ENCODE peak calls at places on chromosomes 13 and 19, in four cellular contexts. V is uterus, Q is colonic mucosa, H is OCI-LY7. U is an unnamed sample.

GRCh38 chr19:3208317-3209207 is 15.9 kb upstream of the CELF5 start:
- DNase-seq in V (no peak), Q (no peak), H (no peak), U (no peak)

GRCh38 chr13:112911285-112911701 is 57.7 kb upstream of the MCF2L start:
- DNase-seq in V (no peak), Q (no peak), H (no peak), U (no peak)

GRCh38 chr19:8887364-8887763 is 55.2 kb downstream of the MBD3L1 start:
- DNase-seq in V (no peak), Q (no peak), H (no peak), U (no peak)

GRCh38 chr13:41915096-41915495 is 45.8 kb downstream of the VWA8 start:
- DNase-seq in V (no peak), Q (no peak), H (no peak), U (no peak)

GRCh38 chr19:5352229-5352763 is 11.7 kb upstream of the PTPRS start:
- DNase-seq in V (no peak), Q (no peak), H (no peak), U (no peak)

GRCh38 chr13:39215971-39216370 is 177.7 kb downstream of the NHLRC3 start:
- DNase-seq in V (no peak), Q (no peak), H (no peak), U (no peak)

GRCh38 chr19:41064974-41065569 is 23.2 kb upstream of the CYP2A13 start:
- DNase-seq in V (no peak), Q (peak; percentile 19), H (peak; percentile 17), U (peak; percentile 26)

GRCh38 chr13:66887088-66887487 is 343.0 kb downstream of the PCDH9 start:
- DNase-seq in V (no peak), Q (no peak), H (peak; percentile 89), U (no peak)

GRCh38 chr13:59963383-59963782 is 200.3 kb downstream of the DIAPH3 start:
- DNase-seq in V (no peak), Q (no peak), H (no peak), U (no peak)

GRCh38 chr19:41883463-41883820 is 458 bp downstream of the ARHGEF1 start:
- DNase-seq in V (no peak), Q (no peak), H (no peak), U (no peak)

GRCh38 chr13:59680429-59681024 is 483.2 kb downstream of the DIAPH3 start:
- DNase-seq in V (no peak), Q (no peak), H (peak; percentile 39), U (peak; percentile 37)

GRCh38 chr13:82772802-82773201 is 1109.5 kb downstream of the SLITRK1 start:
- DNase-seq in V (no peak), Q (no peak), H (no peak), U (no peak)

GRCh38 chr19:41957838-41958366 is 1.2 kb downstream of the RABAC1 start:
- DNase-seq in V (peak; percentile 59), Q (peak; percentile 87), H (peak; percentile 80), U (peak; percentile 86)

GRCh38 chr19:2695288-2695866 is 7.1 kb downstream of the GNG7 start:
- DNase-seq in V (no peak), Q (no peak), H (no peak), U (no peak)

GRCh38 chr19:8827277-8827676 is 4.8 kb downstream of the ZNF558 start:
- DNase-seq in V (no peak), Q (no peak), H (no peak), U (no peak)

GRCh38 chr13:92573467-92574057 is 653.0 kb upstream of the GPC6 start:
- DNase-seq in V (no peak), Q (no peak), H (no peak), U (peak; percentile 59)

GRCh38 chr13:24624801-24625231 is 55.4 kb upstream of the ATP12A start:
- DNase-seq in V (no peak), Q (no peak), H (no peak), U (no peak)

GRCh38 chr19:4542896-4543351 is 3.1 kb upstream of the LRG1 start:
- DNase-seq in V (no peak), Q (no peak), H (no peak), U (no peak)

GRCh38 chr13:95948646-95949045 is 104.6 kb downstream of the UGGT2 start:
- DNase-seq in V (no peak), Q (no peak), H (no peak), U (no peak)

GRCh38 chr13:42396501-42396900 is 124.5 kb downstream of the AKAP11 start:
- DNase-seq in V (no peak), Q (no peak), H (no peak), U (peak; percentile 87)

GRCh38 chr19:30428856-30429255 is 56.7 kb downstream of the ZNF536 start:
- DNase-seq in V (no peak), Q (no peak), H (no peak), U (no peak)

GRCh38 chr13:42487221-42487620 is 86.7 kb upstream of the TNFSF11 start:
- DNase-seq in V (no peak), Q (no peak), H (no peak), U (no peak)

GRCh38 chr13:98405690-98406344 is 171.1 kb downstream of the STK24 start:
- DNase-seq in V (no peak), Q (no peak), H (no peak), U (no peak)

GRCh38 chr19:37361994-37362393 is 8.9 kb upstream of the ZNF527 start:
- DNase-seq in V (no peak), Q (no peak), H (no peak), U (no peak)

DNA sequence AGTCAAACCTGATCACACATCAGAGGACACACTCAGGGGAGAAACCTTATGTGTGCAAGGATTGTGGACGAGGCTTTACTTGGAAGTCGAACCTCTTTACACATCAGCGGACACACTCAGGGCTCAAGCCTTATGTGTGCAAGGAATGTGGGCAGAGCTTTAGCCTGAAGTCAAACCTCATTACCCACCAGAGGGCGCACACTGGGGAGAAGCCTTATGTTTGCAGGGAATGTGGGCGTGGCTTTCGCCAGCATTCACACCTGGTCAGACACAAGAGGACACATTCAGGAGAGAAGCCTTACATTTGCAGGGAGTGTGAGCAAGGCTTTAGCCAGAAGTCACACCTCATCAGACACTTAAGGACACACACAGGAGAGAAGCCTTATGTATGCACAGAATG is 8.2 kb upstream of the ZNF527 start:
- DNase-seq in V (no peak), Q (no peak), H (peak; percentile 37), U (no peak)
- TF ChIP-seq CTCF in V (no peak), Q (no peak), H (peak; percentile 58), U (no peak)

DNA sequence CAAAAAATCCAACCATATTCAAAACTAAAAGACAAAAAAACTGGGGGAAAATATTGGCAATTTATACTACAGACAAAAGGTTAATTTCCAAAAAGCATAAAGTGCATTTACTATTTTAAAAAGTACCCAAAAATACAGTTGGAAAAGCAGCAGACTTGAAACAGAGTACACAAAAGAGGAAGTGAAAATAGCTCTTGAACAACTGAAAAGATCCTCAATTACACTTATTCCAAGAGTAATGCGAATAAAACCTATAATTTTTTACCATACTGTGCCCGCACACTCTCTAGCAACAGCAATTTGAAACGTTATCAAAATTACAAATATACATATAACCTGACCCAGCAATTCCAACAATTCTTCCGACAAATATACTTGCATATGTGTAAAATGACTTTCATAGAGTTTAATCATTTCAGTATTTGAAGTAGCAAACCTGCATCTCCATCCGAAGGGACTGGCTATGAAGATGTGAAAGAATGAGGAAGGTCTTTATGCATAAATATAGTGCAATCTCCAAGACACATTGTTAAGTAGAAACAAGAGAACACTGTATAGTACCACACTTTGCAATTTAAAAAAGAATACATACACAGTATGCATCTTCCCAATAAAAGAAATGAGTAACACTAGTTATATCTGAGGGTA is 25.4 kb downstream of the ALG5 start:
- DNase-seq in V (no peak), Q (no peak), H (peak; percentile 58), U (peak; percentile 8)
- H3K4me3 ChIP-seq in V (no peak overlapping the region), Q (no peak overlapping the region), H (peak overlapping the region; percentile 22), U (no peak overlapping the region)

DNA sequence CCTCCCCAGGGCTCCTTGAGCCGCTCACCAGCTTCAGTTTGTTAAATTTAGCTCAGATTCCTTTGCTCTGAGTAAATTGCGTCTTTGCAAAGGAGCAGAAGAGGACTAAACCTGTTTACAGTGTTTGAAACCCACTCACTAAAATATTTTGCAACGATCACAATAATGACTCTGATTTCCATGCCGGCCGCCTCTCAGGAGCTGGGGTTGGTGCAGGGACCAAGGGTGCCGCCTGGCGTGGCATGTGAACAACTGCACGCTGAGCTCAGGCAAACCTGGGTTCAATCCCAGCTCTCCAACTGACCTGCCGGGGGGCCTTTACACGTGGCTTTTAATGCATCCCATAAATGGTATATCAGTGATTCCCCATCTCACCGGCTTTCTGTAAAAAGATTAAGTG is 68.7 kb upstream of the CACNA1A start:
- DNase-seq in V (no peak), Q (no peak), H (peak; percentile 8), U (no peak)
- TF ChIP-seq CTCF in V (no peak), Q (no peak), H (peak; percentile 47), U (peak; percentile 7)

DNA sequence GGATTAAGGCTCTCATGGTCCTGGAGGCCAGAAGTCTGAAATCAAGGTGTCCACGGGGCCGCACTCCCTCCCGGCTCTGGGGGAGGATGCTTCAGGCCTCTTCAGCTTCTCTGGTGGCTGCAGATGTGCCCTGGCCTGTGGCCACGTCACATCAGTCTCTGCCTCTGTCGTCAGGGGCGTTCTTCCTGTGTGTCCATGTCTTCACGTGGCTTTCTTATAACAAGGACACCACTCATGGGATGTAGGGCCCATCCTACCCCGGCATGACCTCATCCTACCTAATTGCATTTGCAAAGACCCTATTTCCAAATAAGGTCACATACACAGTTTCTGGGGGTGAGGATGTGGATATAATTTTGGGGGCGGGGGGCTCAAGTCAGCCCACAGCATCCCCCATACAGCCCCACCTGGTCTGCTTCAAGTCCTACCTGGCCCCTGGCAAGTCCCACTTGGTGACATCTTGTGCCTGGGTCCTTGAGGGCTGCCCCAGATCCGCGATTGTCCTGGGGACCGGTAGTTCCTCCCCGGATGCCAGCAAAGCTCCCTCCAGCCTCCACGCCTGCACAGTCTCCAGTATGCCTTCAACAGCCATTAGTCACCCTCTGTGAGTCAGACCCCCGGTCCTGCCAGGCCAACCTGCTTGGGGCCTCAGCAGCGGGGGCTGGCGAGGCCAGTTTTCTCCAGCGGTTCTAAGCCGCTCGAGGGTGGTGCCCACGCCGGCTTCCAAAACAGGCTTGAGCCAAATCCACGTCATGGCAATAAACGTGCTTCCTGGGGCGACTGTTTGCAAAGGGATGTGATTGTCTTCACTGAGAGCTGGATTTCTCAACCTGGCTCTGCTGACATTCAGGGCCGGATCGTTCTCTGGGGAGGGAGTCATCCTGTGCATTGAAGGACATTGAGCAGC is 32.2 kb downstream of the MYO9B start:
- DNase-seq in V (peak; percentile 96), Q (peak; percentile 64), H (no peak), U (peak; percentile 59)
- H3K4me3 ChIP-seq in V (peak overlapping the region; percentile 12), Q (no peak overlapping the region), H (no peak overlapping the region), U (peak overlapping the region; percentile 33)

DNA sequence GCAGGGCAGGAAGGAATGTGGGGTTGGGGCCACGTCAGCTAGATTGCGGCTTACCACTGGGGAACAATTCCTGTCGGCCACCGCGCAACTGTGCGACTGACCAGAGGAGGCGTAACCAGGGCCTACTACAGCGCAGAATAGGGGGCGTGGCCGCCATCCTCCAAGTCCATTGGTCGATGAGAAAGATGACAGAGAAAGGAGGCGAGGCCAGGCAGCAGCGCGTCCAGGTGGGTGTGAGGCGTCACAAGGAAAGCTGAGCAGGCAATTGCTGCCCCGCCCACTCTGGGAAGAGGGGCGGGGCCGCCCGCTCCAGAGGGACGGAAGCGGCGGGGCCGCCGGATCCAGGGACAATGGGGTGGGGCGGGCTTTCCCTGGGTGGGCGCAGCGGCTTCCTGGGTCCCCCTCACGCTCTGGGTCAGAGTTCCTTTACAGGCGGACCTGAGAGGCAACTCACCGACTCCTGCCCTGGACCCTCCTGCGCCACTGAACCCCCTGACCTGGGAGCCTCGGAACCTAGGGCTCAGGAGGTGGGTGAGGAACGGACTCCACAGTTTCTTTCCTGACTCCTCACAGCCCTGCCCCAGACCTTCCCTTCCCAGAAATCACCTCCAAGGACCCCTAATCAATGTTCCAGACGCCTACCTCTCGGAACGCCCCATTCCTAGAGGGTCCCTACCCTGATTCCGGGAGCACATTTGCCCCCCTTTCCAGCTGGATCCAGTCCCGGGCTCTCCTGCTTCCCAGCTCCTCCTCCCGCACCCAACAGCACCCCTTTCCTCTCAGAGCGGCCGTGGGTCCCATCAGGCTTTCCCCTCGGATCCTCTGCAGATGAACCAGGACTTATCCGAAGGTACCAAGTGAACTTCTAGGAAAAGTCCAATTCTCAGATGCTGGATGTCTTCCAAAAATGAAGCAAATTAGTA is 101.5 kb upstream of the ZNF492 start:
- DNase-seq in V (peak; percentile 96), Q (peak; percentile 32), H (no peak), U (no peak)
- TF ChIP-seq CTCF in V (peak; percentile 17), Q (no peak), H (no peak), U (no peak)

U was measured in GM12865.